ENCODE peak calls at places on chromosomes 3 and 15, in four cellular contexts. Z is H9, M is psoas muscle, T is body of pancreas. W is an unnamed sample.

GRCh38 chr3:57164606-57165573 is at the start of gene IL17RD:
- DNase-seq in Z (peak; percentile 88), M (peak; percentile 89), T (peak; percentile 78), W (peak; percentile 88)

GRCh38 chr3:31274406-31275024 is 258.2 kb upstream of the STT3B start:
- DNase-seq in Z (no peak), M (no peak), T (no peak), W (no peak)

GRCh38 chr3:185164428-185165217 is 11.8 kb upstream of the C3orf70 start:
- DNase-seq in Z (no peak), M (no peak), T (no peak), W (no peak)

GRCh38 chr3:69328903-69329302 is 57.0 kb downstream of the FRMD4B start:
- DNase-seq in Z (no peak), M (no peak), T (no peak), W (no peak)

GRCh38 chr3:13561376-13561775 is 12.5 kb downstream of the FBLN2 start:
- DNase-seq in Z (no peak), M (peak; percentile 27), T (no peak), W (no peak)

GRCh38 chr3:148755570-148755969 is 57.9 kb downstream of the AGTR1 start:
- DNase-seq in Z (no peak), M (no peak), T (no peak), W (no peak)

GRCh38 chr3:2851835-2852234 is 258.3 kb downstream of the IL5RA start:
- DNase-seq in Z (no peak), M (peak; percentile 63), T (no peak), W (no peak)

GRCh38 chr3:120559228-120560061 is 36.7 kb upstream of the NDUFB4 start:
- DNase-seq in Z (peak; percentile 68), M (no peak), T (no peak), W (no peak)

GRCh38 chr3:24437326-24437725 is 57.3 kb downstream of the THRB start:
- DNase-seq in Z (no peak), M (no peak), T (no peak), W (no peak)

GRCh38 chr3:66470956-66471686 is 29.7 kb downstream of the LRIG1 start:
- DNase-seq in Z (no peak), M (no peak), T (no peak), W (no peak)

GRCh38 chr15:92365079-92365478 is 28.6 kb upstream of the ST8SIA2 start:
- DNase-seq in Z (no peak), M (no peak), T (no peak), W (no peak)

GRCh38 chr15:89002281-89002761 is 85.9 kb upstream of the ABHD2 start:
- DNase-seq in Z (no peak), M (no peak), T (no peak), W (no peak)

GRCh38 chr15:90214553-90215205 is 13.5 kb downstream of the SEMA4B start:
- DNase-seq in Z (no peak), M (no peak), T (no peak), W (no peak)

GRCh38 chr3:171768281-171768925 is 41.9 kb downstream of the PLD1 start:
- DNase-seq in Z (no peak), M (no peak), T (no peak), W (no peak)

GRCh38 chr3:170712798-170713197 is 126.9 kb upstream of the SLC7A14 start:
- DNase-seq in Z (no peak), M (no peak), T (no peak), W (no peak)

GRCh38 chr15:85499498-85499897 is 119.1 kb downstream of the AKAP13 start:
- DNase-seq in Z (no peak), M (no peak), T (no peak), W (no peak)

GRCh38 chr15:71885390-71885789 is 75.0 kb downstream of the NR2E3 start:
- DNase-seq in Z (no peak), M (no peak), T (no peak), W (no peak)

GRCh38 chr3:127761101-127761802 is 61.1 kb downstream of the MGLL start:
- DNase-seq in Z (no peak), M (peak; percentile 55), T (no peak), W (no peak)

GRCh38 chr3:58528629-58529028 is 8.4 kb downstream of the ACOX2 start:
- DNase-seq in Z (no peak), M (no peak), T (peak; percentile 90), W (peak; percentile 51)

GRCh38 chr3:58531555-58531954 is 5.4 kb downstream of the ACOX2 start:
- DNase-seq in Z (no peak), M (no peak), T (no peak), W (peak; percentile 81)

GRCh38 chr3:58530354-58530865 is 6.6 kb downstream of the ACOX2 start:
- DNase-seq in Z (no peak), M (no peak), T (no peak), W (peak; percentile 82)

GRCh38 chr3:58531956-58532355 is 5.0 kb downstream of the ACOX2 start:
- DNase-seq in Z (no peak), M (no peak), T (no peak), W (no peak)

DNA sequence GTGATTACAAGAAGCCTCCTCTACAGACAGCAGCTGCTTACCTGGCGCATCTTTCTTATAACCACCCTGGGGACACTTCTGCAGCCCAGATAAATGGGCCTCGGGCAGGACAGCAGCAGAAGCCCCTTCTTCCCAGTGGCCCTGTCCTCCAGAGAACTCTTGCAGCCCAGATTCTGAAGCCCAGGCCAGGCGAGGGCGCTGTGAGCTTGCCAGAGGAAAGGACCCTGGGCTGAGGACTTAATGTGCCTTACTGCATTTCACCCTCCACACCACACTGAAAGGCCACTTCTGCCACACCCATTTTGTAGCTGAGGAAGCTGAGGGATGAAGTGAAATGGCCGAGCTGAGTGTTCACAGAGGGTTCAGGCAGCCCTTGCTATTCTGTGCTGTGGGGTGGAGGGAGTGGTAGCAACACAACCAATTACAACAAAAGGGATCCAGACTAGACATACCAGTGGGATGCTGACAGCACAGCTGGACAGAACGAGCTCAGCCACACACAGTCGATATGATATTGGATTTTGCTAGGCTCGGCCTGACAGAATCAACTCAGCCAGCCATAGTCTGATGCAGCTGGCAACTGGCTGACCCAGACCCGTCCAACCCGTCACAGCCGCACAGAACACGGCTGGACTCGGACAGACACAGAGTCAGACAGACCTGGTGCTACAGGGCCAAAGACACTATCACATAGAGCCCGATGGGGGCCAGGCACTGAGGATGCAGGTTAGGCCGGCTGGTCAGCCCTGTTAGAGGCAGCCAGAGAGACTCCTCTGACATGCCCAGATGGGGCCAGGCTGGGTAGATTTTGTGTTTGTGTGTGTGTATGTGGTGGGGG is 7.3 kb downstream of the ACOX2 start:
- DNase-seq in Z (peak; percentile 88), M (no peak), T (no peak), W (peak; percentile 79)
- TF ChIP-seq CTCF in Z (peak; percentile 79), M (no peak), T (no peak), W (peak; percentile 42)

GRCh38 chr3:195461518-195462307 is 18.9 kb upstream of the ACAP2 start:
- DNase-seq in Z (no peak), M (no peak), T (no peak), W (no peak)

GRCh38 chr3:195455789-195456188 is 13.0 kb upstream of the ACAP2 start:
- DNase-seq in Z (no peak), M (no peak), T (no peak), W (no peak)

GRCh38 chr3:195460355-195460754 is 17.5 kb upstream of the ACAP2 start:
- DNase-seq in Z (no peak), M (no peak), T (no peak), W (no peak)

GRCh38 chr3:195462308-195462610 is 19.4 kb upstream of the ACAP2 start:
- DNase-seq in Z (no peak), M (no peak), T (no peak), W (no peak)

GRCh38 chr3:195458188-195458800 is 15.5 kb upstream of the ACAP2 start:
- DNase-seq in Z (no peak), M (no peak), T (no peak), W (no peak)
- TF ChIP-seq CTCF in Z (no peak), M (no peak), T (peak; percentile 17), W (no peak)

GRCh38 chr15:51801391-51801835 is 28.0 kb upstream of the TMOD3 start:
- DNase-seq in Z (peak; percentile 63), M (peak; percentile 52), T (peak; percentile 16), W (no peak)
- TF ChIP-seq CTCF in Z (peak; percentile 79), M (peak; percentile 40), T (peak; percentile 23), W (peak; percentile 56)

GRCh38 chr3:27943106-27943505 is 221.0 kb upstream of the EOMES start:
- DNase-seq in Z (peak; percentile 64), M (no peak), T (peak; percentile 12), W (no peak)
- TF ChIP-seq CTCF in Z (peak; percentile 65), M (no peak), T (peak; percentile 33), W (peak; percentile 33)

DNA sequence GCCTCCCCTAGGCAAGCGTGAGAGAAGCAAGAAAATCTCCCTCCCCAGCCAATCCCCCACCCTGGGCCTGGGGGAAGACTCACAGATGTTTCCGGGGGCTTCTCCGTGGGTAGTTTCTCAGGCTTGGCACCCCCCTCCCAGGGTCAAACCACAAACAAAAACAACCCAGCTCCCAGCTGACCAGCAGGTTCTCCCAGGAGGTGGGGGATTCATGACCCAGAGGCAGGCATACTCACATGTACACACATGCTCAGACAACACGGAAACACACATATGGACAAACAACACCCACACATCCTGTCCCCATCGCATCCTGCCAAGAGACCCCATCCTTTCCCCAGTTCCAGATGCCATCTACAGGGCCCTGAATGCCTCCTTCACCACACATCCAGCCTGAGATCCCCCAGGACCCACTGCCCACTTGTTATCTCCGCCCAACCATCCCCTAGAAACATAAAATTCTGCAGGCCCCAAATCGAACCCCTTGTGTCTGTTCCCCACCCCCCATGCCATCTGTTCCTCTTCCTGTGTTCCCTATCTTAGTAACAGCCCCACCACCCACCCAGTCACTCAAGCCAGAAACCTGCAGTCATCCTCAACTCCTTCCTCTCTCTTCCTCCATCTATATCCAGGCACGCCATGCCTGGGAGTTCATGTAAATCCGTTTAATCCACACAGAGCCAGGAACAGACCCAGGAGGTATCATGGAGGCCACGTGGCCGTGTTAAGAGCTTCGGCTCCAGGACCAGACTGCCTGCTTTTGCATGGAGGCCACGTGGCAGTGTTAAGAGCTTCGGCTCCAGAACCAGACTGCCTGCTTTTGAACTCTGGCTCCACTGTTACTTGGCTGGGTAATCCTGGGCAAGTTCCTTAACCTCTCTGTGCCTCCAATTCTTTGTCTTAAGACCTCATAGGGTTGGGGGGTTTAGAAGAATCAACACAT is 5.0 kb downstream of the CSRNP1 start:
- DNase-seq in Z (no peak), M (no peak), T (no peak), W (no peak)
- TF ChIP-seq CTCF in Z (no peak), M (no peak), T (no peak), W (no peak)